ENCODE peak calls at places on chromosome 17, in seven cellular contexts. W, G, P, Z, X, D and H are unnamed samples.

GRCh38 chr17:72099919-72100318 is 20.9 kb upstream of the SOX9 start:
- DNase-seq in X (no peak), D (no peak), Z (no peak), G (no peak), W (no peak), P (no peak), H (no peak)

GRCh38 chr17:36849871-36850348 is 87.4 kb upstream of the LHX1 start:
- DNase-seq in P (peak; percentile 55), D (no peak), X (no peak), G (no peak), Z (no peak), W (no peak), H (no peak)

GRCh38 chr17:46984892-46985291 is 5.8 kb upstream of the RPRML start:
- DNase-seq in Z (no peak), P (no peak), D (no peak), X (peak; percentile 67), W (peak; percentile 60), G (no peak), H (no peak)

GRCh38 chr17:7207120-7208001 is 12.3 kb downstream of the DLG4 start:
- DNase-seq in X (no peak), P (peak; percentile 36), Z (peak; percentile 60), D (no peak), W (no peak), G (no peak), H (no peak)

GRCh38 chr17:20270336-20270735 is 197.0 kb downstream of the LGALS9B start:
- DNase-seq in D (no peak), G (no peak), Z (no peak), X (no peak), W (no peak), P (no peak), H (no peak)

GRCh38 chr17:8392674-8393469 is 4.8 kb downstream of the RNF222 start:
- DNase-seq in W (no peak), Z (no peak), D (no peak), P (no peak), G (no peak), X (no peak), H (no peak)

GRCh38 chr17:76545918-76546555 is 6.2 kb downstream of the PRCD start:
- DNase-seq in X (no peak), Z (peak; percentile 41), W (no peak), G (no peak), D (no peak), P (no peak), H (no peak)

GRCh38 chr17:27549251-27549919 is 81.6 kb upstream of the LGALS9 start:
- DNase-seq in Z (no peak), X (no peak), P (no peak), W (peak; percentile 70), D (peak; percentile 87), G (no peak), H (no peak)

GRCh38 chr17:50059759-50060273 is 3.9 kb downstream of the ITGA3 start:
- DNase-seq in Z (no peak), G (no peak), W (no peak), X (no peak), D (no peak), P (no peak), H (no peak)

GRCh38 chr17:21028192-21028591 is 14.6 kb downstream of the USP22 start:
- DNase-seq in X (no peak), G (no peak), P (no peak), W (no peak), Z (no peak), D (no peak), H (no peak)

GRCh38 chr17:53950207-53950857 is 127.6 kb downstream of the KIF2B start:
- DNase-seq in Z (no peak), G (no peak), W (no peak), P (peak; percentile 7), D (no peak), X (no peak), H (peak; percentile 47)

GRCh38 chr17:3545151-3545550 is 12.5 kb downstream of the TRPV3 start:
- DNase-seq in G (no peak), P (no peak), X (no peak), Z (no peak), D (no peak), W (no peak), H (no peak)

GRCh38 chr17:58083491-58084316 is 485 bp downstream of the DYNLL2 start:
- DNase-seq in D (peak; percentile 71), W (peak; percentile 64), G (peak; percentile 55), Z (peak; percentile 90), X (peak; percentile 74), P (peak; percentile 81), H (no peak)

GRCh38 chr17:58082341-58082869 is 814 bp upstream of the DYNLL2 start:
- DNase-seq in D (no peak), Z (no peak), G (no peak), X (no peak), P (peak; percentile 18), W (no peak), H (peak; percentile 7)

GRCh38 chr17:58082870-58083490 is at the start of gene DYNLL2:
- DNase-seq in P (peak; percentile 96), X (peak; percentile 94), Z (peak; percentile 96), W (peak; percentile 94), G (peak; percentile 91), D (peak; percentile 94), H (peak; percentile 98)

GRCh38 chr17:58085039-58085715 is 2.0 kb downstream of the DYNLL2 start:
- DNase-seq in D (peak; percentile 19), X (no peak), P (no peak), Z (no peak), W (no peak), G (no peak), H (no peak)

DNA sequence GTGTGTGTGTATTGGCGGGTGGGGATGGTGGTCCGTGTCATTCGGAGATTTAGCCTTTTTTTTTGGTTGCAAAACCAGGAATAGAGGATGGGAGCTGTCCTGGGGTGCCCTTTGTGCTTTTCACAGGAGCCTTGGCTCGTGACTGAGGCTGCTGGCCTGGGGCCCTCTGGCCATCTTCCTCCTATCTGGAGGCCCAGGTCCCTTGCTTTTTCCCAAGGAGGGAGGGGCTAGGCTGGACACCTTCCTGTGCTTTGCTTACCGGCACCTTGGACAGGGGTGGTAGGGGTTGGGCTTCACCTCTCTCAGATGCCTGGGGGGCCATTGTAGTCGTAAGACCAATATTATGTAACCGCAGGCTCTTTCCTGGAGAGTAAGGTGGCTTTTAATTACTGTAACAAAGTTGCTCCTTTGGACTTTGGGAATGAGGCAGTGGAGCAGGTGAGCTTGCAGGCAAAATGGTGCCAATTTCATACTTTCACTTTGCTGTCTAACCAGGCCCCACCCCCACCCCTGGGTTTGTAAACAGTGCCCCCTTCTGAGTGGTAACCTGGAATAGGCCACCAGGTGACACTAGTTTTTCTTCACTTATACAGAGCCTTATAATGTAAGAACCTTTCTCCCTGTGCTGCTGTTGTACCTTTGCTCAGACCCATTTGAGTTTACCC is 1.2 kb downstream of the DYNLL2 start:
- DNase-seq in Z (no peak), G (peak; percentile 25), W (peak; percentile 61), P (peak; percentile 66), X (peak; percentile 47), D (peak; percentile 75), H (peak; percentile 83)
- TF ChIP-seq CTCF in Z (no peak), G (peak; percentile 22), W (no peak), P (peak; percentile 66), X (no peak), D (no peak), H (peak; percentile 11)

DNA sequence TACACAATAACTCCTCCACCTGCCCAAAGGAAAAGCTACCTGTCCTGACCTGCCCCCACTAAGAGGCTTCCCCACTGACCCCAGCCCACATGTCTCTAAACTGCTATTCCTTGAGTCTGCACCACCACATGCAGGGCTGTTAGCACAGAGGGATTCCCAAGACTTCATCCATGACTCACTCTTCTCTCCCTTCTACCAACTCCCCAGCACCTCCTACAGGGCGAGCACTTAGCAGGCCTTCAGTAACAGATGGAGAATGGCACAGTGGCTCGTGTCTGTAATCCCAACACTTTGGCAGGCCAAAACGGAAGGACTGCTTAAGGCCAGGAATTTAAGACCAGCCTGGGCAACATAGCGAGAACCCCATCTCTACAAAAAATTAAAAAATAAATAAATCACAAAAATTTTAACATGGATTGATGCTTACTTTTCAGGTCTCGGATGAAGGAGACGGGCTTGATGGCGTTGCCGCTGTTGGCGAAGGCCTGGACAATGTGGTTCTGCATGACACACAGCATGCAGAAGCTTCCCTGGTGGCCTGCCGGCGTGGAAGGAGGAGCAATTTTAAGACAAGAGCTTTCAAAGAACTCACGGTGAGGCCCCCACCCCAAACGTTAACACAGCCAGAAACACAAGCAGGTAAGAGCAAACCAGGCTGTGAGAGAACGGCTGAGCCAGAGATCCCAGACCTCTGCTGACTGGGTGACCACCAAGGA is 12.0 kb downstream of the USP36 start:
- DNase-seq in X (no peak), G (no peak), Z (no peak), W (no peak), P (peak; percentile 30), D (no peak), H (no peak)
- H3K36me3 ChIP-seq in X (no peaks in the 10 kb centered on the region), G (peaks cover 4% of the 10 kb centered on the region), Z (peaks cover 100% of the 10 kb centered on the region), W (peaks cover 100% of the 10 kb centered on the region), P (peaks cover 96% of the 10 kb centered on the region), D (peaks cover 10% of the 10 kb centered on the region), H (peaks cover 3% of the 10 kb centered on the region)

GRCh38 chr17:16872836-16873653 is 98.9 kb downstream of the TNFRSF13B start:
- DNase-seq in Z (no peak), X (peak; percentile 50), P (peak; percentile 51), D (peak; percentile 30), W (peak; percentile 45), G (no peak), H (peak; percentile 58)
- TF ChIP-seq CTCF in Z (peak; percentile 34), X (peak; percentile 47), P (peak; percentile 56), D (peak; percentile 18), W (no peak), G (no peak), H (peak; percentile 66)

DNA sequence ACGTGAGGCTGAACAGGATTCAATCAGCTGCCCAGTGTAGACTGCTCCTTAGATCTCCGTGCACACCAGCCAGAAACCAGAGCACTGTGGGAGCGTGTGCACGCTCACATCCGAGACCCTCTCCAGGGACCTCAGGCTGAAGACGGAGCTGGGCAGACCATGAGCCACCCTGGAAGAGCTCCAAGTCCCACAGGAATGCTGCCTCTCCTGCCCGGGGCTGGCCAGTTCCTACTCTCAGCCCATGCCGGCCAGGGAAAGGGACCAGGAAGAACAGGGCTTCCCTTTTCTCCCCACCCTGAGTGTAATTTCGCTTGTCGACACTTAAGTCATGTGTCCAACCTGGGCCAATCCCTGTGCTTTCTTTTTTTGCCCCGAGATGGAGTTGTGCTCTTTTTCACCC is 6.9 kb downstream of the ALYREF start:
- DNase-seq in D (no peak), X (no peak), P (no peak), Z (no peak), G (no peak), W (no peak), H (no peak)
- H3K36me3 ChIP-seq in D (peaks cover 6% of the 10 kb centered on the region), X (no peaks in the 10 kb centered on the region), P (peaks cover 91% of the 10 kb centered on the region), Z (peaks cover 93% of the 10 kb centered on the region), G (no peaks in the 10 kb centered on the region), W (peaks cover 93% of the 10 kb centered on the region), H (peaks cover 9% of the 10 kb centered on the region)